ENCODE peak calls at places on chromosomes 1 and 21, in six cellular contexts. I is AG09319; A is body of pancreas; M is retinal pigment epithelial cell; O is naive thymus-derived CD8-positive, alpha-beta T cell; J is skeletal muscle cell. G is an unnamed sample.

GRCh38 chr1:41509270-41509671 is 24.8 kb upstream of the EDN2 start:
- DNase-seq in I (no peak), A (no peak), J (no peak), O (no peak), M (no peak), G (no peak)

GRCh38 chr1:62142550-62142949 is 52.1 kb upstream of the L1TD1 start:
- DNase-seq in O (no peak), J (no peak), M (peak; percentile 33), A (no peak), I (no peak), G (no peak)

GRCh38 chr1:28648493-28649238 is at the start of gene RNU11:
- DNase-seq in J (peak; percentile 98), O (peak; percentile 95), I (peak; percentile 94), A (peak; percentile 95), M (peak; percentile 94), G (peak; percentile 95)

GRCh38 chr21:42527127-42527488 is 13.5 kb downstream of the SLC37A1 start:
- DNase-seq in I (no peak), A (no peak), O (no peak), J (no peak), M (no peak), G (no peak)

GRCh38 chr1:192826791-192827477 is 18.1 kb downstream of the RGS2 start:
- DNase-seq in O (no peak), I (no peak), J (no peak), A (no peak), M (no peak), G (no peak)

GRCh38 chr1:88892146-88892877 is 945 bp upstream of the GTF2B start:
- DNase-seq in A (peak; percentile 18), O (no peak), J (no peak), I (no peak), M (no peak), G (no peak)

GRCh38 chr1:3890389-3891328 is 9.4 kb downstream of the C1orf174 start:
- DNase-seq in A (no peak), I (no peak), O (no peak), J (no peak), M (no peak), G (no peak)

GRCh38 chr1:53944469-53945182 is 873 bp downstream of the IFT25 start:
- DNase-seq in I (no peak), A (no peak), J (no peak), O (no peak), M (no peak), G (no peak)

GRCh38 chr1:118788372-118788955 is 199.7 kb downstream of the TBX15 start:
- DNase-seq in O (no peak), J (peak; percentile 87), M (no peak), A (no peak), I (peak; percentile 8), G (peak; percentile 16)

GRCh38 chr21:35511298-35512162 is 462.4 kb upstream of the RUNX1 start:
- DNase-seq in I (no peak), A (no peak), J (no peak), M (no peak), O (no peak), G (no peak)

GRCh38 chr1:157105988-157106812 is 6.6 kb upstream of the ETV3L start:
- DNase-seq in M (peak; percentile 21), I (peak; percentile 15), A (no peak), O (no peak), J (peak; percentile 79), G (peak; percentile 74)

GRCh38 chr1:224922404-224923164 is 6.9 kb upstream of the DNAH14 start:
- DNase-seq in O (peak; percentile 31), A (peak; percentile 70), M (no peak), I (peak; percentile 3), J (no peak), G (no peak)

GRCh38 chr21:45768741-45769049 is 125.2 kb downstream of the PCBP3 start:
- DNase-seq in A (no peak), O (no peak), I (no peak), J (no peak), M (no peak), G (no peak)

GRCh38 chr1:53134961-53135734 is 7.3 kb downstream of the SLC1A7 start:
- DNase-seq in O (no peak), M (peak; percentile 64), J (no peak), I (no peak), A (peak; percentile 46), G (no peak)

GRCh38 chr1:229302740-229303139 is 31.8 kb downstream of the RAB4A start:
- DNase-seq in J (no peak), O (no peak), I (no peak), M (no peak), A (no peak), G (no peak)

GRCh38 chr1:245590726-245591125 is 435.9 kb downstream of the KIF26B start:
- DNase-seq in M (no peak), O (no peak), I (no peak), A (no peak), J (no peak), G (no peak)

GRCh38 chr21:43020177-43020576 is 45.8 kb downstream of the PKNOX1 start:
- DNase-seq in I (no peak), O (no peak), M (no peak), A (no peak), J (no peak), G (no peak)